ENCODE peak calls at places on chromosomes 6 and 20, in seven cellular contexts. J is Caki2; S is NK-92 treated with Interleukin-12 subunit alpha and Interleukin-12 subunit beta, amount 100 ng/mL, for 24 hours; O is AG10803; V is hypothalamus; C is foreskin fibroblast; Y is left lung. F is an unnamed sample.

GRCh38 chr6:77573843-77574242 is 79.0 kb upstream of the MEI4 start:
- DNase-seq in Y (no peak), V (no peak), O (no peak), C (no peak), S (no peak), J (no peak), F (no peak)

GRCh38 chr6:107716688-107717089 is 107.4 kb downstream of the SCML4 start:
- DNase-seq in O (peak; percentile 18), J (peak; percentile 4), Y (no peak), V (no peak), S (peak; percentile 67), C (no peak), F (no peak)

GRCh38 chr20:17225891-17226409 is 890 bp upstream of the PCSK2 start:
- DNase-seq in J (no peak), S (no peak), Y (peak; percentile 76), O (no peak), V (no peak), C (no peak), F (no peak)

GRCh38 chr6:34771727-34772126 is 14.4 kb downstream of the SNRPC start:
- DNase-seq in C (peak; percentile 73), O (peak; percentile 76), J (no peak), V (no peak), S (no peak), Y (no peak), F (no peak)

GRCh38 chr20:49768204-49769124 is 44.2 kb upstream of the SLC9A8 start:
- DNase-seq in V (no peak), Y (no peak), J (peak; percentile 70), S (no peak), C (peak; percentile 73), O (peak; percentile 97), F (no peak)

GRCh38 chr6:165573671-165574070 is 89.4 kb downstream of the PDE10A start:
- DNase-seq in S (no peak), V (no peak), O (no peak), Y (no peak), C (no peak), J (peak; percentile 64), F (no peak)

GRCh38 chr20:1702288-1702687 is 44.7 kb upstream of the SIRPG start:
- DNase-seq in C (no peak), V (no peak), S (no peak), O (peak; percentile 47), Y (no peak), J (no peak), F (peak; percentile 26)

GRCh38 chr6:87721311-87721710 is 19.3 kb upstream of the AKIRIN2 start:
- DNase-seq in C (peak; percentile 47), V (no peak), S (no peak), J (no peak), Y (no peak), O (peak; percentile 77), F (no peak)

GRCh38 chr6:158558415-158559306 is 1.2 kb upstream of the TMEM181 start:
- DNase-seq in S (no peak), J (no peak), Y (peak; percentile 52), V (no peak), C (no peak), O (no peak), F (no peak)

GRCh38 chr6:165660881-165661415 is 2.1 kb downstream of the PDE10A start:
- DNase-seq in J (peak; percentile 7), S (no peak), Y (no peak), C (no peak), V (no peak), O (no peak), F (peak; percentile 78)

GRCh38 chr6:25449774-25450173 is 170.6 kb downstream of the CARMIL1 start:
- DNase-seq in J (no peak), V (no peak), O (no peak), S (no peak), C (no peak), Y (no peak), F (no peak)

GRCh38 chr6:2053691-2054090 is 191.7 kb downstream of the GMDS start:
- DNase-seq in S (no peak), J (no peak), V (no peak), O (no peak), Y (no peak), C (no peak), F (no peak)

GRCh38 chr20:10094566-10095173 is 59.9 kb downstream of the ANKEF1 start:
- DNase-seq in O (no peak), V (no peak), C (peak; percentile 54), Y (no peak), S (no peak), J (no peak), F (no peak)

GRCh38 chr6:31792741-31793140 is 2.8 kb downstream of the VARS1 start:
- DNase-seq in O (no peak), J (peak; percentile 72), V (no peak), Y (peak; percentile 64), S (no peak), C (no peak), F (no peak)

GRCh38 chr6:108559884-108560462 is 744 bp upstream of the FOXO3 start:
- DNase-seq in C (peak; percentile 79), J (peak; percentile 81), O (peak; percentile 81), Y (no peak), V (no peak), S (no peak), F (peak; percentile 94)

GRCh38 chr6:25842526-25842925 is 10.7 kb upstream of the SLC17A1 start:
- DNase-seq in Y (no peak), V (no peak), J (no peak), O (no peak), C (no peak), S (no peak), F (no peak)

GRCh38 chr6:61217714-61218113 is 1068.3 kb downstream of the KHDRBS2 start:
- DNase-seq in J (no peak), S (no peak), V (no peak), C (no peak), O (no peak), Y (no peak), F (no peak)

GRCh38 chr20:44765647-44766367 is 20.1 kb downstream of the KCNK15 start:
- DNase-seq in Y (no peak), J (peak; percentile 23), C (no peak), S (no peak), V (no peak), O (no peak), F (no peak)

GRCh38 chr20:1872456-1873183 is 22.6 kb upstream of the SIRPA start:
- DNase-seq in V (no peak), C (no peak), O (no peak), J (no peak), Y (no peak), S (no peak), F (no peak)

GRCh38 chr20:46213946-46214830 is 94.1 kb downstream of the CDH22 start:
- DNase-seq in V (no peak), O (no peak), C (peak; percentile 17), J (no peak), S (no peak), Y (no peak), F (no peak)

GRCh38 chr6:163711615-163712568 is 297.4 kb downstream of the QKI start:
- DNase-seq in V (peak; percentile 43), C (peak; percentile 27), J (no peak), Y (no peak), O (peak; percentile 69), S (no peak), F (no peak)

GRCh38 chr6:134372603-134373281 is 54.8 kb upstream of the SGK1 start:
- DNase-seq in O (peak; percentile 70), J (no peak), S (no peak), Y (no peak), V (no peak), C (peak; percentile 87), F (peak; percentile 68)

GRCh38 chr6:100622907-100623692 is 158.4 kb upstream of the SIM1 start:
- DNase-seq in Y (no peak), J (no peak), S (no peak), C (peak; percentile 79), O (peak; percentile 45), V (no peak), F (no peak)

GRCh38 chr6:43502666-43503065 is 7.5 kb downstream of the LRRC73 start:
- DNase-seq in J (no peak), S (no peak), O (no peak), C (no peak), V (no peak), Y (no peak), F (no peak)

GRCh38 chr6:110681543-110682459 is 133.5 kb downstream of the CDK19 start:
- DNase-seq in O (no peak), V (no peak), Y (no peak), C (peak; percentile 19), J (no peak), S (no peak), F (no peak)

GRCh38 chr6:1024161-1024560 is 287.7 kb upstream of the FOXQ1 start:
- DNase-seq in O (no peak), S (no peak), V (no peak), Y (no peak), J (no peak), C (no peak), F (no peak)